ENCODE peak calls at places on chromosomes 2 and 18, in five cellular contexts. D, P, N, K and G are unnamed samples.

GRCh38 chr2:233800231-233800630 is 22.1 kb downstream of the MROH2A start:
- DNase-seq in D (no peak), P (no peak), N (no peak), K (no peak), G (no peak)

GRCh38 chr2:205409403-205409802 is 272.9 kb upstream of the NRP2 start:
- DNase-seq in D (no peak), P (no peak), N (peak), K (no peak), G (no peak)

GRCh38 chr2:113218283-113219091 is 44.7 kb downstream of the PSD4 start:
- DNase-seq in D (peak), P (no peak), N (no peak), K (no peak), G (no peak)

GRCh38 chr2:213353419-213353818 is 69.2 kb downstream of the SPAG16 start:
- DNase-seq in D (no peak), P (no peak), N (no peak), K (no peak), G (no peak)

GRCh38 chr18:48723837-48724236 is 185.0 kb downstream of the CTIF start:
- DNase-seq in D (no peak), P (no peak), N (no peak), K (no peak), G (no peak)

GRCh38 chr2:9423922-9424272 is 443 bp downstream of the CPSF3 start:
- DNase-seq in D (no peak), P (no peak), N (peak), K (peak), G (peak)

GRCh38 chr2:234981197-234982095 is 29.6 kb downstream of the SH3BP4 start:
- DNase-seq in D (peak), P (no peak), N (peak), K (peak), G (no peak)

GRCh38 chr2:104043864-104044263 is 810.1 kb upstream of the POU3F3 start:
- DNase-seq in D (no peak), P (no peak), N (no peak), K (no peak), G (no peak)

GRCh38 chr2:128776461-128776971 is 457.8 kb upstream of the HS6ST1 start:
- DNase-seq in D (no peak), P (no peak), N (no peak), K (no peak), G (no peak)

GRCh38 chr2:161766334-161766733 is 142.1 kb downstream of the SLC4A10 start:
- DNase-seq in D (no peak), P (no peak), N (peak), K (no peak), G (no peak)

GRCh38 chr2:221676566-221677172 is 104.6 kb upstream of the EPHA4 start:
- DNase-seq in D (no peak), P (no peak), N (peak), K (peak), G (no peak)

GRCh38 chr2:230796280-230796862 is 68.4 kb upstream of the ITM2C start:
- DNase-seq in D (peak), P (no peak), N (peak), K (no peak), G (no peak)

GRCh38 chr2:50529600-50530218 is 502.2 kb downstream of the NRXN1 start:
- DNase-seq in D (peak), P (peak), N (peak), K (peak), G (peak)

GRCh38 chr2:73907840-73908452 is 15.1 kb downstream of the ACTG2 start:
- DNase-seq in D (peak), P (peak), N (peak), K (no peak), G (peak)

GRCh38 chr2:223801702-223802101 is 35.7 kb downstream of the AP1S3 start:
- DNase-seq in D (no peak), P (no peak), N (no peak), K (no peak), G (no peak)

GRCh38 chr2:65551528-65551927 is 119.1 kb upstream of the SPRED2 start:
- DNase-seq in D (no peak), P (no peak), N (no peak), K (no peak), G (no peak)

GRCh38 chr18:76816127-76816526 is 6.2 kb upstream of the ZNF236 start:
- DNase-seq in D (no peak), P (no peak), N (no peak), K (no peak), G (no peak)

GRCh38 chr18:63040788-63041410 is 278.7 kb downstream of the BCL2 start:
- DNase-seq in D (no peak), P (peak), N (peak), K (no peak), G (peak)

GRCh38 chr2:152016175-152017120 is 82.4 kb downstream of the CACNB4 start:
- DNase-seq in D (no peak), P (no peak), N (no peak), K (no peak), G (no peak)

GRCh38 chr2:196718796-196719564 is 79.5 kb downstream of the CCDC150 start:
- DNase-seq in D (peak), P (peak), N (no peak), K (no peak), G (no peak)

GRCh38 chr2:202015471-202015870 is 18.2 kb upstream of the FZD7 start:
- DNase-seq in D (no peak), P (no peak), N (no peak), K (no peak), G (no peak)

GRCh38 chr2:109070290-109070689 is 58.7 kb upstream of the SH3RF3 start:
- DNase-seq in D (no peak), P (no peak), N (no peak), K (no peak), G (no peak)

GRCh38 chr2:13681936-13682335 is 950.6 kb upstream of the LRATD1 start:
- DNase-seq in D (peak), P (no peak), N (peak), K (no peak), G (no peak)

GRCh38 chr2:231554748-231555545 is 24.7 kb upstream of the NMUR1 start:
- DNase-seq in D (peak), P (no peak), N (no peak), K (no peak), G (no peak)

GRCh38 chr2:48341556-48342133 is 188.3 kb upstream of the STON1 start:
- DNase-seq in D (no peak), P (no peak), N (no peak), K (no peak), G (no peak)

GRCh38 chr2:37631698-37632097 is 39.7 kb downstream of the CDC42EP3 start:
- DNase-seq in D (no peak), P (no peak), N (no peak), K (no peak), G (no peak)

GRCh38 chr2:125713533-125713932 is 942.4 kb upstream of the GYPC start:
- DNase-seq in D (no peak), P (no peak), N (no peak), K (no peak), G (no peak)

GRCh38 chr2:223494987-223495386 is 107.2 kb downstream of the SCG2 start:
- DNase-seq in D (no peak), P (no peak), N (no peak), K (no peak), G (no peak)

GRCh38 chr2:234565201-234565600 is 68.3 kb upstream of the ARL4C start:
- DNase-seq in D (no peak), P (no peak), N (no peak), K (no peak), G (no peak)

GRCh38 chr2:8319219-8319618 is 362.6 kb upstream of the ID2 start:
- DNase-seq in D (no peak), P (no peak), N (peak), K (peak), G (no peak)
- TF ChIP-seq CTCF in D (no peak), P (no peak), N (no peak), K (no peak), G (no peak)

GRCh38 chr2:19675003-19675629 is 226.7 kb downstream of the TTC32 start:
- DNase-seq in D (no peak), P (no peak), N (no peak), K (no peak), G (no peak)

GRCh38 chr2:19677825-19678518 is 223.8 kb downstream of the TTC32 start:
- DNase-seq in D (no peak), P (no peak), N (no peak), K (no peak), G (no peak)

GRCh38 chr2:19675856-19676460 is 225.8 kb downstream of the TTC32 start:
- DNase-seq in D (peak), P (no peak), N (no peak), K (peak), G (no peak)

GRCh38 chr2:19677215-19677777 is 224.5 kb downstream of the TTC32 start:
- DNase-seq in D (no peak), P (no peak), N (no peak), K (no peak), G (no peak)

DNA sequence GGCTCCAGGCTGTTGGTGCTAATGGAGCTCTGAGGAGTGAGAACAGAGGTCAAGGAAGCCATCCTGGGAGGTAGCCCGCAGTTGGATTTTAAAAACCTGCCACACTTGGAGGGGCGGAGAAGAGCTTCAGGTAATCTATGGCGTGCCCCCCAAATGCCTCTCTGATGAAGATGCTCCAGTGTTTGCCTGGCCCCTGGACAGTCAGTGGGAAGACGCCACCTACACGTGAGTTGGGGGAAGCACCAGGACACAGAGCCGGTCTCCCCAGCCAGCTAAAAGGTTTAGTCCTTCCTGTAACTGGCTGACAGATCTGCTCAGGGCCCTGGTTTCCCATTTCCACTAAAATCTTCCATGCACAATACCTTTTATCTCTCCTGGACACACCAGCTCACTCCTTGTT is 225.0 kb downstream of the TTC32 start:
- DNase-seq in D (no peak), P (no peak), N (no peak), K (no peak), G (no peak)
- TF ChIP-seq CTCF in D (no peak), P (no peak), N (no peak), K (no peak), G (no peak)

DNA sequence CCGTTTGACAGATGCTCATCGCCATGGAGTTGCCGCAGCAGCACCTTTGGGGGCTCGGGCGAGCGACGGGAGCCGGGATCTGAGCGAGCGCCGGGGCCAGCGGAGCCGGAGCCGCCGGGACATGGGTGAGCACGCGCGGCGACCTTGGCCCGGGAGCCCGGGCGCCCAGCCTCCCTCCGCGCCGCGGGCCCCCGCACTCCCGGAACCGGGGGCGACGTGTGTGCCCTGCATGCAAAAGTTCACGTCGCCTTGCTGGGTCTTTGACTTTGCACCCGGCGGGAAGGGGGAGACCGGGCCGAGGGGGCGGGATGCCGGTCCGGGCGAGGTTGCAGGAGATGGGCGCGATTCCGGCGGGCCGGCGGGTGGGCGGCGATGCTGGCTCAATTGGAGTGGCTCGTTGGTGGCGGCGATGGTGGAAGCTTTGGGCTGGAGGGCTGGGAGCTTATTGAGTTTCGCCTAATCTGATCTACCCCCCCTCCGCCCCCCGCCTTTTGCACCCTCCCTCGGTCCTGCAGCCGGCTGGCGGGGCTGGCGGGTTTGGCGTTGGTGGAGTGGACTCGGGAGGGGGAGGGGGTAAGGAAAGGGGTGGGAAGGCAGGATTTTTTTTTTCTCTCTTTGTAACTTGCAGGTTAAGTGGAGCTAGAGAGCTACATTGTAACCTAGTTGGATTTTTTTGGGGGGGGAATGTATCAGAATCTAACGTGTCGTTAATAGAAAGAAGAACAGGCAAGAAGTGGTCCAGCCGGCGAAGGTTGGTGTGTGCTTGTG is at the start of gene SETBP1:
- DNase-seq in D (peak), P (peak), N (peak), K (peak), G (peak)
- TF ChIP-seq CTCF in D (no peak), P (no peak), N (no peak), K (no peak), G (no peak)

DNA sequence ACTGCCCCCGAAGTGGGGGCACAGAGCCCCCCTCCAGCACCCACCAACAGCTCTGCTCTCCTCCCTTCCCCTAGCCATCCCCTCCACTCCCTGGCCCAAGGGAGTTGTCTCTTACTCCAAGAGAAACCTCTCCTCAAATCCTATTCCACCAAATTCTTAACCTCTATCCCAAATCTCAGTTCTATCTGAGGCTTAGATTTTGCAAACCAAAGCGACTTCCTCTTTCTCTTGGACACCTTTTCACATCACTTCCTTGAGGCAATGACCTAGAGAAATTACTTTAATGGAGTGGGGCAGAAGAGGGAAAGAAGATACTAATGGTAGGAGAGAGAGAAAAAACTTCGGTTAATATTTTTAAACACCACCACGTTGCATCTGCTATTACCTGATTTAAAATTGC is 167.2 kb downstream of the SS18 start:
- DNase-seq in D (no peak), P (no peak), N (no peak), K (no peak), G (no peak)
- TF ChIP-seq CTCF in D (no peak), P (no peak), N (no peak), K (no peak), G (no peak)

GRCh38 chr18:78069784-78070664 is 820.4 kb downstream of the GALR1 start:
- DNase-seq in D (no peak), P (no peak), N (no peak), K (no peak), G (no peak)

GRCh38 chr18:78074400-78075020 is 824.9 kb downstream of the GALR1 start:
- DNase-seq in D (no peak), P (no peak), N (no peak), K (no peak), G (no peak)

GRCh38 chr18:78071146-78071710 is 821.6 kb downstream of the GALR1 start:
- DNase-seq in D (no peak), P (no peak), N (no peak), K (no peak), G (no peak)

GRCh38 chr18:78073275-78073674 is 823.6 kb downstream of the GALR1 start:
- DNase-seq in D (no peak), P (no peak), N (peak), K (no peak), G (no peak)
- TF ChIP-seq CTCF in D (no peak), P (no peak), N (no peak), K (peak), G (no peak)

DNA sequence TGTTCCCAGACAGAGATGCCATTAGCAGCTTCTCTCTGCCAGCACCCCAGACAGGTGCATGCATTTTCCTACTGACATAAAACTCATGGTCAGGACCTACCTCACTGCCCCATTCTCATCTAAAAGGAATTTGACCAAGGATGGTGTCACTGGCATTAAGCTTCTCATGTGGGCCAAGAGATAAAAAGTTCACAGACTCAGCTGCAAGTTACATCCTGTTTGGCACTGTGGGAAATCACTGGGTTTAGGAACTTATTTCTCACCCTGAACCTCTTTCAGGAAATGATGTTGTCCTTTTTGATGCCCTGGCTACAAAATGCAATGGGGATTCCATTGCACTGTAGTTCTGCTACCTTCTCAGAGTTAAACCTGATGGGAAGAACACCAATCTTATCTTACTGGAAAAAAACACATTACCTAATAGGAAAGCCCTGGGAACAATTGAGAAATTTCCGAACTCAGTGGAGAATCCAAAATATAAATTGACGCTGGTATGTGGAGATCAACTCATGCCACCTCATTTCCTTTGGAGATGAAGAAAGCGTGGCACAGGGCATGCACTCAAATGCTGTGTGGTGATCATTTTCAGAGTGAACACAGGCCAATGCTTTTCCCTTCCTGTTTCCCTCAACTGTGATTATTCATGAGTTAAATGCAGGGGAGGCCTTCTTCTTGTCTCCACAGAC is 252.0 kb upstream of the COPS8 start:
- DNase-seq in D (no peak), P (no peak), N (peak), K (peak), G (no peak)
- TF ChIP-seq CTCF in D (no peak), P (no peak), N (no peak), K (no peak), G (no peak)